ENCODE peak calls at places on chromosomes 2 and 18, in six cellular contexts. One of them, this sample, is unnamed.

GRCh38 chr2:177397501-177398289 is 5.1 kb downstream of the AGPS start:
- DNase-seq in GM23248: peak; percentile 92
- DNase-seq in GM23338: no peak
- DNase-seq in MM.1S: no peak
- DNase-seq in SK-N-SH: no peak
- DNase-seq in PC-3: peak; percentile 86
- DNase-seq in this sample: no peak

GRCh38 chr2:201049455-201049854 is 22.0 kb downstream of the HYCC2 start:
- DNase-seq in GM23248: no peak
- DNase-seq in GM23338: no peak
- DNase-seq in MM.1S: peak; percentile 63
- DNase-seq in SK-N-SH: no peak
- DNase-seq in PC-3: no peak
- DNase-seq in this sample: no peak

GRCh38 chr2:62197609-62198236 is 1.8 kb downstream of the B3GNT2 start:
- DNase-seq in GM23248: peak; percentile 55
- DNase-seq in GM23338: peak; percentile 72
- DNase-seq in MM.1S: peak; percentile 21
- DNase-seq in SK-N-SH: peak; percentile 68
- DNase-seq in PC-3: peak; percentile 52
- DNase-seq in this sample: peak; percentile 92

GRCh38 chr2:61493523-61493942 is 22.6 kb upstream of the USP34 start:
- DNase-seq in GM23248: peak; percentile 52
- DNase-seq in GM23338: no peak
- DNase-seq in MM.1S: no peak
- DNase-seq in SK-N-SH: peak; percentile 16
- DNase-seq in PC-3: no peak
- DNase-seq in this sample: no peak

GRCh38 chr2:234995332-234996007 is 43.7 kb downstream of the SH3BP4 start:
- DNase-seq in GM23248: no peak
- DNase-seq in GM23338: no peak
- DNase-seq in MM.1S: no peak
- DNase-seq in SK-N-SH: no peak
- DNase-seq in PC-3: no peak
- DNase-seq in this sample: no peak

GRCh38 chr2:18799397-18799796 is 210.0 kb upstream of the NT5C1B start:
- DNase-seq in GM23248: peak; percentile 54
- DNase-seq in GM23338: no peak
- DNase-seq in MM.1S: no peak
- DNase-seq in SK-N-SH: no peak
- DNase-seq in PC-3: peak; percentile 54
- DNase-seq in this sample: no peak

GRCh38 chr2:99597616-99598015 is 107.8 kb upstream of the REV1 start:
- DNase-seq in GM23248: peak; percentile 62
- DNase-seq in GM23338: no peak
- DNase-seq in MM.1S: no peak
- DNase-seq in SK-N-SH: no peak
- DNase-seq in PC-3: no peak
- DNase-seq in this sample: no peak

GRCh38 chr2:163970058-163970806 is 234.4 kb upstream of the FIGN start:
- DNase-seq in GM23248: no peak
- DNase-seq in GM23338: no peak
- DNase-seq in MM.1S: no peak
- DNase-seq in SK-N-SH: no peak
- DNase-seq in PC-3: no peak
- DNase-seq in this sample: no peak

GRCh38 chr2:206323486-206323885 is 49.0 kb downstream of the ZDBF2 start:
- DNase-seq in GM23248: no peak
- DNase-seq in GM23338: peak; percentile 75
- DNase-seq in MM.1S: peak; percentile 14
- DNase-seq in SK-N-SH: no peak
- DNase-seq in PC-3: no peak
- DNase-seq in this sample: no peak

GRCh38 chr2:46506131-46506706 is 26.9 kb downstream of the TMEM247 start:
- DNase-seq in GM23248: no peak
- DNase-seq in GM23338: no peak
- DNase-seq in MM.1S: no peak
- DNase-seq in SK-N-SH: no peak
- DNase-seq in PC-3: no peak
- DNase-seq in this sample: no peak

GRCh38 chr2:240599141-240599583 is 12.6 kb downstream of the CAPN10 start:
- DNase-seq in GM23248: no peak
- DNase-seq in GM23338: no peak
- DNase-seq in MM.1S: no peak
- DNase-seq in SK-N-SH: no peak
- DNase-seq in PC-3: no peak
- DNase-seq in this sample: no peak

GRCh38 chr2:197184959-197185586 is 125.5 kb downstream of the ANKRD44 start:
- DNase-seq in GM23248: no peak
- DNase-seq in GM23338: no peak
- DNase-seq in MM.1S: no peak
- DNase-seq in SK-N-SH: no peak
- DNase-seq in PC-3: peak; percentile 5
- DNase-seq in this sample: peak; percentile 81

GRCh38 chr2:70103531-70104061 is 16.3 kb downstream of the PCBP1 start:
- DNase-seq in GM23248: no peak
- DNase-seq in GM23338: no peak
- DNase-seq in MM.1S: peak; percentile 12
- DNase-seq in SK-N-SH: no peak
- DNase-seq in PC-3: no peak
- DNase-seq in this sample: no peak

GRCh38 chr2:142504754-142505153 is 372.7 kb upstream of the KYNU start:
- DNase-seq in GM23248: no peak
- DNase-seq in GM23338: no peak
- DNase-seq in MM.1S: no peak
- DNase-seq in SK-N-SH: no peak
- DNase-seq in PC-3: no peak
- DNase-seq in this sample: no peak

GRCh38 chr2:161913865-161914264 is 160.2 kb downstream of the DPP4 start:
- DNase-seq in GM23248: peak; percentile 72
- DNase-seq in GM23338: no peak
- DNase-seq in MM.1S: no peak
- DNase-seq in SK-N-SH: no peak
- DNase-seq in PC-3: peak; percentile 70
- DNase-seq in this sample: no peak

GRCh38 chr18:67600781-67601180 is 84.3 kb upstream of the DSEL start:
- DNase-seq in GM23248: peak; percentile 48
- DNase-seq in GM23338: no peak
- DNase-seq in MM.1S: no peak
- DNase-seq in SK-N-SH: no peak
- DNase-seq in PC-3: no peak
- DNase-seq in this sample: no peak

GRCh38 chr2:182915369-182916326 is 49.2 kb upstream of the FRZB start:
- DNase-seq in GM23248: peak; percentile 88
- DNase-seq in GM23338: no peak
- DNase-seq in MM.1S: no peak
- DNase-seq in SK-N-SH: no peak
- DNase-seq in PC-3: peak; percentile 79
- DNase-seq in this sample: no peak

GRCh38 chr2:63893163-63893562 is 51.5 kb downstream of the UGP2 start:
- DNase-seq in GM23248: no peak
- DNase-seq in GM23338: no peak
- DNase-seq in MM.1S: no peak
- DNase-seq in SK-N-SH: no peak
- DNase-seq in PC-3: peak; percentile 22
- DNase-seq in this sample: no peak

GRCh38 chr2:63891488-63892030 is 49.9 kb downstream of the UGP2 start:
- DNase-seq in GM23248: no peak
- DNase-seq in GM23338: no peak
- DNase-seq in MM.1S: no peak
- DNase-seq in SK-N-SH: no peak
- DNase-seq in PC-3: peak; percentile 88
- DNase-seq in this sample: no peak

GRCh38 chr2:63888053-63888452 is 46.4 kb downstream of the UGP2 start:
- DNase-seq in GM23248: no peak
- DNase-seq in GM23338: no peak
- DNase-seq in MM.1S: no peak
- DNase-seq in SK-N-SH: no peak
- DNase-seq in PC-3: no peak
- DNase-seq in this sample: no peak

GRCh38 chr2:63888490-63889402 is 47.0 kb downstream of the UGP2 start:
- DNase-seq in GM23248: peak; percentile 61
- DNase-seq in GM23338: peak; percentile 65
- DNase-seq in MM.1S: peak; percentile 59
- DNase-seq in SK-N-SH: peak; percentile 61
- DNase-seq in PC-3: peak; percentile 78
- DNase-seq in this sample: peak; percentile 74

DNA sequence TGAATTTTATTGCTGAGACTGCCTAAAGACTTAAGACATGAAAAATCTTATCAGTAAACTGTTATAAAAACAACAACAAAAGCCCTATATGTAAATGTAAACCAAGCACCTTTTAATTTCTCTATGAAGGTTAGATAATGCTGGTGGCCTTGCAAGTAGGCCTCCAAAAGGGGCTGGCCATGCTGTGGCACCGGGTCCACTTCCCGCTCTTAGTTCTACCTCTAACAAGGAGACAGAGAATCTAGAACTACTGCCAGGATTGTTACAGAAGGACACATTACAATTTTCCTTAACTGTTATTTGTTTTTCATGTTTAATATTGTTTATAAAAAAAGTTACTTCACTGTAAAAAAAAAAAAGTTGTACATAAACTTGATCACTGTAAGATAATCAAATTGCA is 49.0 kb downstream of the UGP2 start:
- DNase-seq in GM23248: no peak
- DNase-seq in GM23338: no peak
- DNase-seq in MM.1S: no peak
- DNase-seq in SK-N-SH: no peak
- DNase-seq in PC-3: no peak
- DNase-seq in this sample: no peak
- H4K20me1 ChIP-seq in GM23248: no peaks in the 10 kb centered on the region
- H4K20me1 ChIP-seq in GM23338: peaks cover 5% of the 10 kb centered on the region
- H4K20me1 ChIP-seq in MM.1S: no peaks in the 10 kb centered on the region
- H4K20me1 ChIP-seq in SK-N-SH: no peaks in the 10 kb centered on the region
- H4K20me1 ChIP-seq in PC-3: peaks cover 4% of the 10 kb centered on the region
- H4K20me1 ChIP-seq in this sample: no peaks in the 10 kb centered on the region

GRCh38 chr2:223235986-223236385 is 184.0 kb downstream of the KCNE4 start:
- DNase-seq in GM23248: peak; percentile 53
- DNase-seq in GM23338: no peak
- DNase-seq in MM.1S: no peak
- DNase-seq in SK-N-SH: no peak
- DNase-seq in PC-3: no peak
- DNase-seq in this sample: no peak
- TF ChIP-seq EZH2phosphoT487 in GM23248: no peak
- TF ChIP-seq EZH2phosphoT487 in GM23338: no peak
- TF ChIP-seq EZH2phosphoT487 in MM.1S: no peak
- TF ChIP-seq EZH2phosphoT487 in SK-N-SH: no peak
- TF ChIP-seq EZH2phosphoT487 in PC-3: no peak
- TF ChIP-seq EZH2phosphoT487 in this sample: no peak

GRCh38 chr2:10283106-10284062 is 19.3 kb upstream of the HPCAL1 start:
- DNase-seq in GM23248: peak; percentile 91
- DNase-seq in GM23338: no peak
- DNase-seq in MM.1S: no peak
- DNase-seq in SK-N-SH: peak; percentile 49
- DNase-seq in PC-3: peak; percentile 98
- DNase-seq in this sample: peak; percentile 63
- H3F3A ChIP-seq in GM23248: peaks cover 4% of the 10 kb centered on the region
- H3F3A ChIP-seq in GM23338: no peaks in the 10 kb centered on the region
- H3F3A ChIP-seq in MM.1S: no peaks in the 10 kb centered on the region
- H3F3A ChIP-seq in SK-N-SH: peaks cover 14% of the 10 kb centered on the region
- H3F3A ChIP-seq in PC-3: peaks cover 10% of the 10 kb centered on the region
- H3F3A ChIP-seq in this sample: no peaks in the 10 kb centered on the region

DNA sequence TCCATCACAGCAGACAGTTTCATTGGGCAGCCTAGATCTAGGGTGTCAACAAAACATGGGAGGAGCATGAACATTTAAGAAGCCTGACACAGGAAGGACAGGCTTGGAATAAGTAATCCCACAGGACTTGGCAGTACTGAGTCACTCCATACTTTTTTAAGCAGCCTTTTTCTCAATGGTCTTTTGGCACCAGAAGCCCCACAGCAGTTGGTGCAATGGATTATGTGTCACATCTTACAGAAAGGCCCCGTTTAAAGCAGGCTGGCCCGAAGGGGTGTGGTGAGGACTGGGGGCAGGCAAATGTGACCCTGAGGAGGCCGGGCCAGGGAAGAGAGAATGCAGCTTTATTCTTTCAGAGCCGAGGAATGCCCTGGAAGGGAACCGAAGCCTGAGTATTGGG is 26.6 kb downstream of the SPTBN1 start:
- DNase-seq in GM23248: peak; percentile 96
- DNase-seq in GM23338: no peak
- DNase-seq in MM.1S: no peak
- DNase-seq in SK-N-SH: no peak
- DNase-seq in PC-3: peak; percentile 28
- DNase-seq in this sample: peak; percentile 26
- H4K20me1 ChIP-seq in GM23248: peaks cover 3% of the 10 kb centered on the region
- H4K20me1 ChIP-seq in GM23338: no peaks in the 10 kb centered on the region
- H4K20me1 ChIP-seq in MM.1S: no peaks in the 10 kb centered on the region
- H4K20me1 ChIP-seq in SK-N-SH: peaks cover 64% of the 10 kb centered on the region
- H4K20me1 ChIP-seq in PC-3: no peaks in the 10 kb centered on the region
- H4K20me1 ChIP-seq in this sample: no peaks in the 10 kb centered on the region

DNA sequence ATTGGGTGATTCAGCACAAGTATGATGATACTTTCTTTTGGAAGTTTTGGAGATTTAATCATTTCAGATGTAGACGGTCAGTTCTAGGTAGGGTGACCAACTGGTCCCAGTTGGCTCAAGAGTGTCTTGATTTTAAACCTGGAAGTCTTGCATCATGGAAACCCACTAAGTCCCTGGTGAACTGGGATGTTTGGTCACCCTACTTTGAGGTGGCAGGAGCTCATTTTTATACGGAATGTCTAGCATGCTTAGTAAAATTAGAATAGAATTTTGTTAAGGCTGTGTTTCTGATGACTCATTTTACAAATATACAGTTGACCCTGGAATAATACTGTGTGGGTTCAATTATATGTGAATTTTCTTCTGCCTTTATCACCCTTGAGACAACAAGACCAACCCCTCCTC is 61.5 kb upstream of the DOCK10 start:
- DNase-seq in GM23248: peak; percentile 76
- DNase-seq in GM23338: no peak
- DNase-seq in MM.1S: no peak
- DNase-seq in SK-N-SH: no peak
- DNase-seq in PC-3: peak; percentile 73
- DNase-seq in this sample: no peak
- TF ChIP-seq EZH2phosphoT487 in GM23248: no peak
- TF ChIP-seq EZH2phosphoT487 in GM23338: no peak
- TF ChIP-seq EZH2phosphoT487 in MM.1S: no peak
- TF ChIP-seq EZH2phosphoT487 in SK-N-SH: no peak
- TF ChIP-seq EZH2phosphoT487 in PC-3: no peak
- TF ChIP-seq EZH2phosphoT487 in this sample: no peak

GRCh38 chr2:159151198-159152118 is 135.0 kb downstream of the WDSUB1 start:
- DNase-seq in GM23248: no peak
- DNase-seq in GM23338: no peak
- DNase-seq in MM.1S: no peak
- DNase-seq in SK-N-SH: no peak
- DNase-seq in PC-3: no peak
- DNase-seq in this sample: no peak
- H3F3A ChIP-seq in GM23248: no peaks in the 10 kb centered on the region
- H3F3A ChIP-seq in GM23338: no peaks in the 10 kb centered on the region
- H3F3A ChIP-seq in MM.1S: no peaks in the 10 kb centered on the region
- H3F3A ChIP-seq in SK-N-SH: no peaks in the 10 kb centered on the region
- H3F3A ChIP-seq in PC-3: no peaks in the 10 kb centered on the region
- H3F3A ChIP-seq in this sample: no peaks in the 10 kb centered on the region

GRCh38 chr18:8820701-8821465 is 115.5 kb downstream of the MTCL1 start:
- DNase-seq in GM23248: no peak
- DNase-seq in GM23338: no peak
- DNase-seq in MM.1S: no peak
- DNase-seq in SK-N-SH: no peak
- DNase-seq in PC-3: no peak
- DNase-seq in this sample: no peak
- H4K20me1 ChIP-seq in GM23248: no peaks in the 10 kb centered on the region
- H4K20me1 ChIP-seq in GM23338: peaks cover 5% of the 10 kb centered on the region
- H4K20me1 ChIP-seq in MM.1S: no peaks in the 10 kb centered on the region
- H4K20me1 ChIP-seq in SK-N-SH: no peaks in the 10 kb centered on the region
- H4K20me1 ChIP-seq in PC-3: no peaks in the 10 kb centered on the region
- H4K20me1 ChIP-seq in this sample: no peaks in the 10 kb centered on the region